ENCODE peak calls at places on chromosomes 11 and 22, in four cellular contexts. One of them, this sample, is unnamed.

GRCh38 chr11:69637956-69638871 is 2.7 kb upstream of the CCND1 start:
- DNase-seq in HFF-Myc: no peak
- DNase-seq in MM.1S: no peak
- DNase-seq in left lung: peak
- DNase-seq in this sample: peak

GRCh38 chr11:8354622-8355417 is 91.1 kb upstream of the LMO1 start:
- DNase-seq in HFF-Myc: no peak
- DNase-seq in MM.1S: no peak
- DNase-seq in left lung: no peak
- DNase-seq in this sample: peak

GRCh38 chr22:41862530-41863266 is 29.8 kb downstream of the SREBF2 start:
- DNase-seq in HFF-Myc: no peak
- DNase-seq in MM.1S: no peak
- DNase-seq in left lung: no peak
- DNase-seq in this sample: peak

GRCh38 chr11:75040167-75040770 is 51.5 kb downstream of the NEU3 start:
- DNase-seq in HFF-Myc: no peak
- DNase-seq in MM.1S: no peak
- DNase-seq in left lung: no peak
- DNase-seq in this sample: no peak

GRCh38 chr11:35681181-35681767 is 18.7 kb downstream of the TRIM44 start:
- DNase-seq in HFF-Myc: no peak
- DNase-seq in MM.1S: no peak
- DNase-seq in left lung: no peak
- DNase-seq in this sample: no peak

GRCh38 chr11:134243913-134244312 is 9.2 kb downstream of the THYN1 start:
- DNase-seq in HFF-Myc: no peak
- DNase-seq in MM.1S: no peak
- DNase-seq in left lung: no peak
- DNase-seq in this sample: no peak

GRCh38 chr22:31954535-31955326 is 10.4 kb downstream of the YWHAH start:
- DNase-seq in HFF-Myc: no peak
- DNase-seq in MM.1S: no peak
- DNase-seq in left lung: no peak
- DNase-seq in this sample: no peak

GRCh38 chr11:73340164-73340563 is 32.1 kb downstream of the ARHGEF17 start:
- DNase-seq in HFF-Myc: no peak
- DNase-seq in MM.1S: no peak
- DNase-seq in left lung: no peak
- DNase-seq in this sample: no peak

GRCh38 chr11:5123802-5124521 is 14.2 kb downstream of the OR52A5 start:
- DNase-seq in HFF-Myc: peak
- DNase-seq in MM.1S: peak
- DNase-seq in left lung: no peak
- DNase-seq in this sample: peak

GRCh38 chr11:2077061-2077802 is 62.0 kb downstream of the IGF2 start:
- DNase-seq in HFF-Myc: no peak
- DNase-seq in MM.1S: no peak
- DNase-seq in left lung: no peak
- DNase-seq in this sample: no peak

GRCh38 chr22:23220485-23221350 is 40.4 kb downstream of the BCR start:
- DNase-seq in HFF-Myc: no peak
- DNase-seq in MM.1S: no peak
- DNase-seq in left lung: no peak
- DNase-seq in this sample: peak

GRCh38 chr22:19843107-19843856 is 11.4 kb downstream of the GNB1L start:
- DNase-seq in HFF-Myc: no peak
- DNase-seq in MM.1S: no peak
- DNase-seq in left lung: no peak
- DNase-seq in this sample: peak

GRCh38 chr22:43884600-43885318 is 7.1 kb downstream of the PNPLA5 start:
- DNase-seq in HFF-Myc: no peak
- DNase-seq in MM.1S: peak
- DNase-seq in left lung: peak
- DNase-seq in this sample: peak

GRCh38 chr22:30408388-30409101 is 11.7 kb downstream of the SEC14L2 start:
- DNase-seq in HFF-Myc: no peak
- DNase-seq in MM.1S: no peak
- DNase-seq in left lung: no peak
- DNase-seq in this sample: no peak

GRCh38 chr11:112834277-112834755 is 126.9 kb upstream of the NCAM1 start:
- DNase-seq in HFF-Myc: no peak
- DNase-seq in MM.1S: no peak
- DNase-seq in left lung: no peak
- DNase-seq in this sample: no peak

GRCh38 chr22:26547426-26547825 is 35.2 kb upstream of the TFIP11 start:
- DNase-seq in HFF-Myc: no peak
- DNase-seq in MM.1S: peak
- DNase-seq in left lung: no peak
- DNase-seq in this sample: no peak

GRCh38 chr11:40125054-40125453 is 1334.4 kb downstream of the LRRC4C start:
- DNase-seq in HFF-Myc: no peak
- DNase-seq in MM.1S: no peak
- DNase-seq in left lung: no peak
- DNase-seq in this sample: no peak

GRCh38 chr11:76579047-76579751 is 91.3 kb downstream of the LRRC32 start:
- DNase-seq in HFF-Myc: no peak
- DNase-seq in MM.1S: no peak
- DNase-seq in left lung: no peak
- DNase-seq in this sample: no peak
- TF ChIP-seq CTCF in HFF-Myc: peak
- TF ChIP-seq CTCF in MM.1S: no peak
- TF ChIP-seq CTCF in left lung: no peak
- TF ChIP-seq CTCF in this sample: no peak

DNA sequence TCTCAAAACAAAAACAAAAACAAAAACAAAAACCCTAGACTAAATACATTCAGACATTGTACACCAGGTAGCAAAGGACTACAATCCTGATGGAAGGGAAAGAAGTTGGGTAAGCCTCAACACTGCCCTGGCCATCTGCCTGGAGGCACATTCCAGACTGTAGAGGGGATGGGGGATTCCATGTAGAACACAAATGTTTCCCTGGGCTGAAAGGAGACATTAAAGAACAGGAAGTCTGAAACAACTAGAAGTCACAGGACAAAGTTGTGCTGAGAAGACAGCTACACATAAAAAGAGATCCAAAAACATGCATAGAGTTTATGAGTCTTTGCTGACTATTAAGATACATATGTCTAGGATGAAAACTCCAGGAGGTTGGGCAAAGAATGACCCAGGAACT is 83.9 kb downstream of the RRAS2 start:
- DNase-seq in HFF-Myc: no peak
- DNase-seq in MM.1S: no peak
- DNase-seq in left lung: no peak
- DNase-seq in this sample: no peak
- TF ChIP-seq CTCF in HFF-Myc: no peak
- TF ChIP-seq CTCF in MM.1S: no peak
- TF ChIP-seq CTCF in left lung: no peak
- TF ChIP-seq CTCF in this sample: no peak

DNA sequence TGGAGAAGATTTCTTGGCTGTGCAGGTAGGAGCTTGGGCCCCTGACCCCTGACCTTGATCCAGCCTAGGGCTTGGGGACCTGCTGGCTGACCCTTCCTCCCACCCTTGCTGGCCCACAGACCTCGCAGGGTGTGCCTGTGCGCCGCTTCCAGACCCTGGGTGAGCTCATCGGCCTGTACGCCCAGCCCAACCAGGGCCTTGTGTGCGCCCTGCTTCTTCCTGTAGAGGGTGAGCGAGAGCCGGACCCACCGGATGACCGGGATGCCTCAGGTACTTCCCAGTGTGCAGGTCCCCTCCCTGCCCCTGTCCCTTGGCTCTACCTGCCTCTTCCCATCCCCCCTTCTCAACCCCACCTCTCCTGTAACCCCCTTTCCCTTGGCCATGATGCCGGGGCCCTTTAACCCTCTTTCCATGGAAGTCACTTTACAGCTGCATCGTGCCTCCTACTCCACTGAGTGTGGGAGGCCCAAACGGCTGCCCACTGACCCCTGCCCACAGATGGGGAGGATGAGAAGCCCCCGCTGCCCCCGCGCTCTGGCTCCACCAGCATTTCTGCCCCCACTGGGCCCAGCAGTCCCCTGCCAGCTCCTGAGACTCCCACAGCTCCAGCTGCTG is 3.8 kb downstream of the INPPL1 start:
- DNase-seq in HFF-Myc: no peak
- DNase-seq in MM.1S: no peak
- DNase-seq in left lung: no peak
- DNase-seq in this sample: no peak
- TF ChIP-seq CTCF in HFF-Myc: no peak
- TF ChIP-seq CTCF in MM.1S: no peak
- TF ChIP-seq CTCF in left lung: no peak
- TF ChIP-seq CTCF in this sample: no peak

DNA sequence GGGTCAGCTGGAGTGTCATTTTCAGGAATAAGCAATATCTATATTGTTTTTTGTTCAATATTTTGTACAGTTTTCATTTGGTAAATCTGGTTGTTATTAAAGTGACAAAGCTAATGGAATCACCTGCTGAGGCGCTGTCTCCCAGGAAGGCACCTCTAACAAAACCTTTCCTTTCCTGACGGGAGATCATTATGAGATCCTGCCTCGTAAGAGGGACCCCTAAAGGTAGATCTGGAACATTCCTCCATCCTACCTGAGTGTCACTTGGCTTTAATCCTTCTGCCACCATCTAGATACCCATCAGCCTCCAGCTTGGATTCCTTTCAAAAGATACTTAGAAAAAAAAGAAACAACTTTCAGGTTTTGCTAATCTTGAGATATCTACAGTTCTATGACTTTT is 157.7 kb downstream of the FAT3 start:
- DNase-seq in HFF-Myc: no peak
- DNase-seq in MM.1S: no peak
- DNase-seq in left lung: no peak
- DNase-seq in this sample: no peak
- TF ChIP-seq CTCF in HFF-Myc: no peak
- TF ChIP-seq CTCF in MM.1S: no peak
- TF ChIP-seq CTCF in left lung: no peak
- TF ChIP-seq CTCF in this sample: no peak

GRCh38 chr11:18248561-18248960 is at the start of gene SAA2:
- DNase-seq in HFF-Myc: no peak
- DNase-seq in MM.1S: no peak
- DNase-seq in left lung: no peak
- DNase-seq in this sample: no peak

GRCh38 chr11:18245396-18245795 is 3.1 kb downstream of the SAA2 start:
- DNase-seq in HFF-Myc: no peak
- DNase-seq in MM.1S: no peak
- DNase-seq in left lung: no peak
- DNase-seq in this sample: no peak

GRCh38 chr11:18239655-18240054 is 3.1 kb upstream of the SAA4 start:
- DNase-seq in HFF-Myc: no peak
- DNase-seq in MM.1S: no peak
- DNase-seq in left lung: no peak
- DNase-seq in this sample: no peak

GRCh38 chr11:18243783-18244362 is 4.6 kb downstream of the SAA2 start:
- DNase-seq in HFF-Myc: peak
- DNase-seq in MM.1S: peak
- DNase-seq in left lung: peak
- DNase-seq in this sample: peak
- TF ChIP-seq CTCF in HFF-Myc: peak
- TF ChIP-seq CTCF in MM.1S: peak
- TF ChIP-seq CTCF in left lung: peak
- TF ChIP-seq CTCF in this sample: peak

GRCh38 chr11:33743291-33743690 is 7.1 kb upstream of the CD59 start:
- DNase-seq in HFF-Myc: no peak
- DNase-seq in MM.1S: no peak
- DNase-seq in left lung: no peak
- DNase-seq in this sample: no peak

GRCh38 chr11:33741806-33742205 is 5.6 kb upstream of the CD59 start:
- DNase-seq in HFF-Myc: no peak
- DNase-seq in MM.1S: no peak
- DNase-seq in left lung: no peak
- DNase-seq in this sample: no peak

GRCh38 chr11:33747969-33748368 is 11.7 kb upstream of the CD59 start:
- DNase-seq in HFF-Myc: no peak
- DNase-seq in MM.1S: no peak
- DNase-seq in left lung: no peak
- DNase-seq in this sample: no peak

GRCh38 chr11:33737362-33737821 is 1.2 kb upstream of the CD59 start:
- DNase-seq in HFF-Myc: no peak
- DNase-seq in MM.1S: no peak
- DNase-seq in left lung: no peak
- DNase-seq in this sample: no peak

DNA sequence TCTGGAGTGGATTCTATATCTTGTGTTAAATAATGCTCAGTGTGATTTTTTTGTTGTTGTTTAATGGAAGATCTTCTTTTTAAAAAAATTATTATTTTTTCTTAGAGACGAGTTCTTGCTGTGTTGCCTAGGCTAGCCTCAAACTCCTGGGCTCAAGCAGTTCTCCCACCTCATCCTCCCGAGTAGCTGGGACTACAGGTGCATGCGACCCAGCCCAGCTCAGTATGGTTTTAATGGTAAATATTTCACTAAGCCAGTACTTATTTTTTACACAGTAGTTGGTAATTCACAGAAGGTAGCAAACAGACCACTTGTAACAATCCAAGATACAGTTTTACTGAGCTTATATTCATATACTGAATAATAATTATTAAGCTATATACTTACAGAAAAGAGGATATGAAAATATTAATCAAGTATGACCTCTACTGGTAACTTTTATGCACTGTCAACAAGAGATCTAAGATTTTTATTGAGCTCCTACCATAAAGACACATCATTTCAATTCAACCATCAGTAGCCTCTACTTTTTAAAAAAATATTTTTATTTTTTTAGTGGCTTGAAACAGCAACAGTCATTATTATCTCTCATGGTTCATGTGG is 6.1 kb upstream of the CD59 start:
- DNase-seq in HFF-Myc: no peak
- DNase-seq in MM.1S: peak
- DNase-seq in left lung: no peak
- DNase-seq in this sample: no peak
- TF ChIP-seq CTCF in HFF-Myc: peak
- TF ChIP-seq CTCF in MM.1S: peak
- TF ChIP-seq CTCF in left lung: peak
- TF ChIP-seq CTCF in this sample: peak

GRCh38 chr11:20759541-20759940 is 90.2 kb downstream of the NELL1 start:
- DNase-seq in HFF-Myc: no peak
- DNase-seq in MM.1S: no peak
- DNase-seq in left lung: no peak
- DNase-seq in this sample: no peak

DNA sequence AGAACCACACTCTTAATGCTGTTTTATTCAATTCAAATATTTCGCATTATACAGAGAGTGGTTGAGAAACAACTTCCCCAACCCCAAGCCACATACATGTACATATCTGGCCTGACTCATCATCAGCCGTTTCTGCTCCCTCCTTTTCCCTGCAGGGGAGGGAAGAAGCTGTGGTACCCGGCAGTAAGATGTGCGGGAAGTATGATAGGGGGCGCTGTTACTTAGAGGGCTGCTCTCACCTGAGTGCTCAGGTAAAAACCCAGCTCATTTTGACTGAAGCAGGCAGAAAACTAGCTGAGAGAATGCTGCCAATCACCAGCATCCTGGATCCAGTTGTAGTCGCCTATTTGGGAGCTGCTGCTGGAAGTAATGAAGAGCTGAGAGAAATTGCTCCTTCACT is 85.6 kb downstream of the NELL1 start:
- DNase-seq in HFF-Myc: no peak
- DNase-seq in MM.1S: no peak
- DNase-seq in left lung: no peak
- DNase-seq in this sample: no peak
- TF ChIP-seq CTCF in HFF-Myc: no peak
- TF ChIP-seq CTCF in MM.1S: peak
- TF ChIP-seq CTCF in left lung: no peak
- TF ChIP-seq CTCF in this sample: peak